ENCODE peak calls at places on chromosomes 4 and X, in nine cellular contexts. W is OCI-LY7, N is AG04449, D is lung, G is suprapubic skin, Z is MM.1S, V is endothelial cell, X is osteocyte, Y is fibroblast of the aortic adventitia. A is an unnamed sample.

GRCh38 chrX:129653985-129654651 is 638 bp downstream of the APLN start:
- DNase-seq in W (no peak), N (no peak), D (no peak), G (no peak), Z (peak; percentile 57), V (no peak), X (peak; percentile 83), Y (no peak), A (no peak)

GRCh38 chr4:4868506-4869379 is 9.3 kb downstream of the MSX1 start:
- DNase-seq in W (no peak), N (no peak), D (no peak), G (no peak), Z (no peak), V (no peak), X (no peak), Y (no peak), A (no peak)

GRCh38 chr4:158538911-158539310 is 17.2 kb downstream of the RXFP1 start:
- DNase-seq in W (no peak), N (no peak), D (no peak), G (no peak), Z (no peak), V (no peak), X (no peak), Y (no peak), A (no peak)

GRCh38 chrX:112677167-112677566 is 2.6 kb downstream of the LHFPL1 start:
- DNase-seq in W (no peak), N (no peak), D (no peak), G (no peak), Z (no peak), V (no peak), X (no peak), Y (peak; percentile 41), A (no peak)

GRCh38 chr4:76384052-76384451 is 36.9 kb downstream of the CCDC158 start:
- DNase-seq in W (no peak), N (no peak), D (no peak), G (no peak), Z (no peak), V (no peak), X (no peak), Y (no peak), A (no peak)

GRCh38 chr4:102862747-102863146 is 6.0 kb upstream of the CISD2 start:
- DNase-seq in W (no peak), N (no peak), D (no peak), G (no peak), Z (no peak), V (no peak), X (no peak), Y (no peak), A (no peak)

GRCh38 chrX:2401590-2402360 is 99.0 kb downstream of the DHRSX start:
- DNase-seq in W (no peak), N (no peak), D (no peak), G (peak; percentile 78), Z (no peak), V (no peak), X (peak; percentile 59), Y (no peak), A (no peak)

GRCh38 chr4:140246216-140246615 is 92.2 kb upstream of the MAML3 start:
- DNase-seq in W (no peak), N (no peak), D (no peak), G (no peak), Z (no peak), V (no peak), X (no peak), Y (no peak), A (no peak)

GRCh38 chr4:18536420-18536819 is 514.9 kb upstream of the LCORL start:
- DNase-seq in W (no peak), N (no peak), D (no peak), G (no peak), Z (no peak), V (no peak), X (no peak), Y (no peak), A (no peak)

GRCh38 chr4:47690611-47691010 is 147.3 kb downstream of the CORIN start:
- DNase-seq in W (no peak), N (no peak), D (no peak), G (no peak), Z (no peak), V (no peak), X (no peak), Y (no peak), A (no peak)

GRCh38 chrX:109487640-109488039 is 5.8 kb upstream of the GUCY2F start:
- DNase-seq in W (peak; percentile 83), N (no peak), D (no peak), G (no peak), Z (peak; percentile 29), V (no peak), X (no peak), Y (no peak), A (no peak)

GRCh38 chr4:56410247-56410646 is 23.0 kb upstream of the AASDH start:
- DNase-seq in W (no peak), N (peak; percentile 83), D (peak; percentile 67), G (no peak), Z (no peak), V (peak; percentile 49), X (peak; percentile 86), Y (peak; percentile 98), A (no peak)

GRCh38 chr4:181685911-181686310 is 557.3 kb upstream of the TENM3 start:
- DNase-seq in W (no peak), N (peak; percentile 82), D (no peak), G (no peak), Z (no peak), V (no peak), X (no peak), Y (peak; percentile 83), A (no peak)

GRCh38 chrX:13369541-13370140 is 49.8 kb upstream of the ATXN3L start:
- DNase-seq in W (no peak), N (no peak), D (no peak), G (no peak), Z (no peak), V (no peak), X (no peak), Y (no peak), A (no peak)

GRCh38 chr4:149370002-149370401 is 445.6 kb downstream of the IQCM start:
- DNase-seq in W (no peak), N (no peak), D (no peak), G (no peak), Z (no peak), V (no peak), X (no peak), Y (no peak), A (no peak)

DNA sequence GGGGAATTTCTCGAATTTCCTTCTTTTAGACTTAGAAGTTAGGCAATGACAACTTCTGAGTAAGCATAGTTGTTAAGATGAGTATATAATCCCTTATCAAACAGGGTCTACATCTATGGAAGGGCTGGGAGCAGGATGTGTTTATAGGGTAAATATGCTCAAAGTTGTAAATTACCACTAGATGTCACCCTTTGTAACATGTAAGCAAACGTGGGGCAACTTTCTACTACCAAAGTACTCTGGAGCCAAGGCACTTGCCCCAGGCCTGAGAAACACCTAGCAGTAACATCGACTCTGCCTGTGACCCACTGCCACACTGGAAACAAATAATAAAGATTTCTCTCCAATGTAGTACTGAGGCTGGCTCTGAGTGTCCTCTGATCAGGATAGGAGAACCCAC is 444.6 kb downstream of the IQCM start:
- DNase-seq in W (peak; percentile 45), N (peak; percentile 3), D (no peak), G (no peak), Z (peak; percentile 80), V (no peak), X (no peak), Y (peak; percentile 78), A (no peak)
- TF ChIP-seq CTCF in W (peak; percentile 74), N (peak; percentile 44), D (no peak), G (no peak), Z (peak; percentile 53), V (peak; percentile 17), X (peak; percentile 55), Y (peak; percentile 49), A (no peak)

GRCh38 chrX:123976671-123977316 is 15.3 kb downstream of the STAG2 start:
- DNase-seq in W (peak; percentile 9), N (no peak), D (no peak), G (no peak), Z (no peak), V (no peak), X (no peak), Y (peak; percentile 69), A (no peak)
- TF ChIP-seq CTCF in W (peak; percentile 61), N (no peak), D (peak; percentile 14), G (peak; percentile 13), Z (peak; percentile 22), V (no peak), X (peak; percentile 46), Y (no peak), A (no peak)

DNA sequence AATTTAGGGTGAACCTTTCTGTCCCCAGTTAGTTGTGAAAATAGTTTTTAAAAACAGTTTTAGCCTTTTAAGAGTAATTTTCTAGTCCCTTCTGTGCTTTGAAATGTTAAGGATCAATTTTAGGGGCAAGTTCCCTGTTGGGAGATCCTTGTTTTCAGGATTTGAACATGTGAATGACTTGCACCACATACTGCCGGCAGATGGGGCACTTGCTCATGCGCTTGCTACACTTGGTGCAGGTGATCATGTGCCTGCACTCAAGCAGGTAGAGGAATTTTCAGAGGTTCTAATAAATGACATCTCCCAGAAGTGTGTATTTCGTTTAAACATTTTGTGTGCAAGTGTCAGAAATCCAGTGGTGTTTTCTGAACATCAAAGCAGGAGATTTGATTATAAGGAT is 195.9 kb downstream of the CHM start:
- DNase-seq in W (no peak), N (no peak), D (peak; percentile 31), G (no peak), Z (peak; percentile 27), V (peak; percentile 3), X (no peak), Y (no peak), A (no peak)
- TF ChIP-seq CTCF in W (no peak), N (peak; percentile 21), D (peak; percentile 16), G (no peak), Z (peak; percentile 32), V (no peak), X (peak; percentile 63), Y (peak; percentile 16), A (no peak)

GRCh38 chrX:72127332-72127731 is 4.4 kb downstream of the RTL5 start:
- DNase-seq in W (no peak), N (no peak), D (no peak), G (no peak), Z (no peak), V (no peak), X (no peak), Y (no peak), A (no peak)

GRCh38 chrX:72129661-72130060 is 2.1 kb downstream of the RTL5 start:
- DNase-seq in W (no peak), N (no peak), D (no peak), G (no peak), Z (no peak), V (no peak), X (no peak), Y (no peak), A (no peak)

GRCh38 chrX:72130156-72130761 is 1.5 kb downstream of the RTL5 start:
- DNase-seq in W (no peak), N (no peak), D (no peak), G (no peak), Z (no peak), V (no peak), X (no peak), Y (no peak), A (no peak)

GRCh38 chrX:72128183-72128834 is 3.4 kb downstream of the RTL5 start:
- DNase-seq in W (no peak), N (no peak), D (no peak), G (no peak), Z (no peak), V (no peak), X (no peak), Y (no peak), A (no peak)

DNA sequence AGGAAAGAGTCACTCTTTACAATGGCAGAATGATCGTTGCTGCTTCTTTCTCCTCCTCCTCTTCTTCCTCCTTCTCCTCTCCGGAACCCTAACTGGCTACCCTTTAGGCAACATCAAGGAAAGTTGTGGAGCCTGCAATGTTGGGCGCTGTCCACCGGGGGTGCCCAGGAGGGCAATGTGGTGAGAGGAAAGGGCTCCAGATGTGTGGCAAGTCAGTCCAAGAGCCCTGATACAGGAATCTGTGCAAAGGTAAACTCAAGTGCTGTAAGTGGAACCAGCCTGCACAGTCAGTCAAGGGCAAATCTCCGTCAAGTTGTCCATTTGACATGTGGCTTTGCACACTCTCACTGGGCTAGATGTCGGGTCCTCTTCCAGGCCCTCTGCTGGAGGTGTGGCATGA is 2.8 kb downstream of the RTL5 start:
- DNase-seq in W (no peak), N (no peak), D (no peak), G (no peak), Z (no peak), V (peak; percentile 42), X (no peak), Y (no peak), A (no peak)
- TF ChIP-seq CTCF in W (no peak), N (peak; percentile 35), D (no peak), G (peak; percentile 7), Z (peak; percentile 47), V (peak; percentile 54), X (peak; percentile 41), Y (peak; percentile 46), A (no peak)

A was measured in omental fat pad.